ENCODE peak calls at places on chromosomes 1 and 21, in four cellular contexts. One of them, this sample, is unnamed.

GRCh38 chr1:107326823-107327445 is 186.1 kb downstream of the NTNG1 start:
- DNase-seq in HepG2: no peak
- DNase-seq in K562: no peak
- DNase-seq in SK-N-SH: no peak
- DNase-seq in this sample: no peak

GRCh38 chr1:229689915-229690314 is 63.9 kb downstream of the URB2 start:
- DNase-seq in HepG2: no peak
- DNase-seq in K562: no peak
- DNase-seq in SK-N-SH: no peak
- DNase-seq in this sample: peak

GRCh38 chr1:218328769-218329168 is 16.4 kb upstream of the TGFB2 start:
- DNase-seq in HepG2: no peak
- DNase-seq in K562: no peak
- DNase-seq in SK-N-SH: no peak
- DNase-seq in this sample: no peak

GRCh38 chr1:2587071-2587859 is 688 bp downstream of the PRXL2B start:
- DNase-seq in HepG2: no peak
- DNase-seq in K562: no peak
- DNase-seq in SK-N-SH: peak
- DNase-seq in this sample: no peak

GRCh38 chr21:45013271-45013841 is 61.0 kb upstream of the ADARB1 start:
- DNase-seq in HepG2: peak
- DNase-seq in K562: peak
- DNase-seq in SK-N-SH: no peak
- DNase-seq in this sample: no peak

GRCh38 chr1:151175910-151176309 is at the start of gene TMOD4:
- DNase-seq in HepG2: no peak
- DNase-seq in K562: peak
- DNase-seq in SK-N-SH: peak
- DNase-seq in this sample: peak

GRCh38 chr1:60832372-60832771 is 250.0 kb upstream of the NFIA start:
- DNase-seq in HepG2: no peak
- DNase-seq in K562: no peak
- DNase-seq in SK-N-SH: no peak
- DNase-seq in this sample: no peak

GRCh38 chr1:226607268-226607660 is 58.7 kb downstream of the STUM start:
- DNase-seq in HepG2: no peak
- DNase-seq in K562: no peak
- DNase-seq in SK-N-SH: no peak
- DNase-seq in this sample: no peak

GRCh38 chr1:226719596-226720386 is 19.3 kb downstream of the ITPKB start:
- DNase-seq in HepG2: no peak
- DNase-seq in K562: no peak
- DNase-seq in SK-N-SH: no peak
- DNase-seq in this sample: no peak

GRCh38 chr1:94686882-94687281 is 133.3 kb upstream of the SLC44A3 start:
- DNase-seq in HepG2: no peak
- DNase-seq in K562: no peak
- DNase-seq in SK-N-SH: no peak
- DNase-seq in this sample: no peak

GRCh38 chr21:27333091-27333490 is 366.2 kb upstream of the ADAMTS5 start:
- DNase-seq in HepG2: no peak
- DNase-seq in K562: no peak
- DNase-seq in SK-N-SH: no peak
- DNase-seq in this sample: no peak

GRCh38 chr1:30964706-30965105 is 56.1 kb upstream of the SDC3 start:
- DNase-seq in HepG2: no peak
- DNase-seq in K562: no peak
- DNase-seq in SK-N-SH: no peak
- DNase-seq in this sample: no peak

GRCh38 chr1:234558186-234558836 is 51.7 kb downstream of the IRF2BP2 start:
- DNase-seq in HepG2: no peak
- DNase-seq in K562: peak
- DNase-seq in SK-N-SH: peak
- DNase-seq in this sample: no peak

GRCh38 chr1:201590474-201590873 is 51.5 kb downstream of the NAV1 start:
- DNase-seq in HepG2: no peak
- DNase-seq in K562: no peak
- DNase-seq in SK-N-SH: no peak
- DNase-seq in this sample: no peak

GRCh38 chr1:232937741-232938375 is 12.6 kb upstream of the NTPCR start:
- DNase-seq in HepG2: no peak
- DNase-seq in K562: no peak
- DNase-seq in SK-N-SH: no peak
- DNase-seq in this sample: no peak

GRCh38 chr21:46188226-46189212 is 4.3 kb upstream of the SPATC1L start:
- DNase-seq in HepG2: peak
- DNase-seq in K562: peak
- DNase-seq in SK-N-SH: peak
- DNase-seq in this sample: no peak

GRCh38 chr1:41312991-41313645 is 48.1 kb upstream of the FOXO6 start:
- DNase-seq in HepG2: no peak
- DNase-seq in K562: no peak
- DNase-seq in SK-N-SH: no peak
- DNase-seq in this sample: no peak

GRCh38 chr1:171267391-171267790 is 19.1 kb downstream of the FMO1 start:
- DNase-seq in HepG2: no peak
- DNase-seq in K562: no peak
- DNase-seq in SK-N-SH: no peak
- DNase-seq in this sample: no peak

GRCh38 chr1:40132383-40133121 is 28.6 kb upstream of the RLF start:
- DNase-seq in HepG2: no peak
- DNase-seq in K562: no peak
- DNase-seq in SK-N-SH: peak
- DNase-seq in this sample: no peak

GRCh38 chr1:22587247-22587646 is 24.0 kb downstream of the EPHA8 start:
- DNase-seq in HepG2: no peak
- DNase-seq in K562: no peak
- DNase-seq in SK-N-SH: no peak
- DNase-seq in this sample: no peak

GRCh38 chr1:107430540-107431228 is 289.8 kb downstream of the NTNG1 start:
- DNase-seq in HepG2: peak
- DNase-seq in K562: peak
- DNase-seq in SK-N-SH: peak
- DNase-seq in this sample: peak

GRCh38 chr1:6041432-6042062 is 4.1 kb upstream of the KCNAB2 start:
- DNase-seq in HepG2: no peak
- DNase-seq in K562: peak
- DNase-seq in SK-N-SH: peak
- DNase-seq in this sample: peak

GRCh38 chr1:192609110-192610079 is 26.6 kb upstream of the RGS13 start:
- DNase-seq in HepG2: no peak
- DNase-seq in K562: peak
- DNase-seq in SK-N-SH: no peak
- DNase-seq in this sample: no peak

GRCh38 chr1:109718495-109718894 is 6.4 kb downstream of the GSTM5 start:
- DNase-seq in HepG2: peak
- DNase-seq in K562: peak
- DNase-seq in SK-N-SH: peak
- DNase-seq in this sample: no peak

DNA sequence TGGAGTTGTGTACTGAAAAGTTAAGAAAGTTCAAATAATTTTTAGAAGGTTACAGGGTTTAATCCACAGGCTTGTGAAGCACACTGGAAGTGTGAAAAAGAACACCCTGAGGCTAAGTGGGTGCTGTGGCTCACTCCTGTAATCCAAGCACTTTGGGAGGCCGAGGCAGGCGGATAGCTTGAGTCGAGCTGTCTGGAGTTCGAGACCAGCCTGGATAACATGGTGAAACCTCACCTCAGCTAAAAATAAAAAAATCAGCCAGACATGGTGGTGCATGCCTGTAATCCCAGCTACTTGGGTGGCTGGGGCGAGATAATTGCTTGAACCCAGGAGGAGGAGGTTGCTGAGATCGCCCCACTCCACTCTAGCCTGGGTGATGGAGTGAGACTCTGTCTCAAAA is 9.8 kb downstream of the TXNIP start:
- DNase-seq in HepG2: no peak
- DNase-seq in K562: no peak
- DNase-seq in SK-N-SH: no peak
- DNase-seq in this sample: no peak
- TF ChIP-seq FOXM1 in HepG2: no peak
- TF ChIP-seq FOXM1 in K562: no peak
- TF ChIP-seq FOXM1 in SK-N-SH: no peak
- TF ChIP-seq FOXM1 in this sample: no peak

DNA sequence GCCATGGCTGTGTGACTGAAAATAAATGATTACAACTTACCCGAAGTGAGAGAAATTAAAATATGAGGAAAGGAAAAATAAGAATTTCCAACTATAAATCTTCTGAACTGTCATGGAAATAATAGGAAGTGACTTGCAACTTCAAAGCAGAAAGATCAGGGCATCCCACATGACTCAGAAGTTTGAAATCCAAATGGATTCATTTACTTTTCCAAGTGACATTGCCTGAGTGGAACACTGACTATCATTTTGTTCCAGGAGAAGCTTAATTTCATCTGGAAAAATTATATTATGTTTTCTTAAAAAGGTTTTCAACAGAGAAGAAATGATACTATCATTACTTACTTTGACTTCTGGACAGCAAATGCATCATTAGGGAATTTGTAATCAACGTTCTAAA is 110.8 kb downstream of the GREM2 start:
- DNase-seq in HepG2: no peak
- DNase-seq in K562: no peak
- DNase-seq in SK-N-SH: no peak
- DNase-seq in this sample: no peak
- TF ChIP-seq FOXM1 in HepG2: no peak
- TF ChIP-seq FOXM1 in K562: no peak
- TF ChIP-seq FOXM1 in SK-N-SH: no peak
- TF ChIP-seq FOXM1 in this sample: no peak

GRCh38 chr1:168635129-168635528 is 58.7 kb downstream of the XCL1 start:
- DNase-seq in HepG2: no peak
- DNase-seq in K562: no peak
- DNase-seq in SK-N-SH: no peak
- DNase-seq in this sample: no peak
- TF ChIP-seq FOXM1 in HepG2: no peak
- TF ChIP-seq FOXM1 in K562: no peak
- TF ChIP-seq FOXM1 in SK-N-SH: no peak
- TF ChIP-seq FOXM1 in this sample: no peak

DNA sequence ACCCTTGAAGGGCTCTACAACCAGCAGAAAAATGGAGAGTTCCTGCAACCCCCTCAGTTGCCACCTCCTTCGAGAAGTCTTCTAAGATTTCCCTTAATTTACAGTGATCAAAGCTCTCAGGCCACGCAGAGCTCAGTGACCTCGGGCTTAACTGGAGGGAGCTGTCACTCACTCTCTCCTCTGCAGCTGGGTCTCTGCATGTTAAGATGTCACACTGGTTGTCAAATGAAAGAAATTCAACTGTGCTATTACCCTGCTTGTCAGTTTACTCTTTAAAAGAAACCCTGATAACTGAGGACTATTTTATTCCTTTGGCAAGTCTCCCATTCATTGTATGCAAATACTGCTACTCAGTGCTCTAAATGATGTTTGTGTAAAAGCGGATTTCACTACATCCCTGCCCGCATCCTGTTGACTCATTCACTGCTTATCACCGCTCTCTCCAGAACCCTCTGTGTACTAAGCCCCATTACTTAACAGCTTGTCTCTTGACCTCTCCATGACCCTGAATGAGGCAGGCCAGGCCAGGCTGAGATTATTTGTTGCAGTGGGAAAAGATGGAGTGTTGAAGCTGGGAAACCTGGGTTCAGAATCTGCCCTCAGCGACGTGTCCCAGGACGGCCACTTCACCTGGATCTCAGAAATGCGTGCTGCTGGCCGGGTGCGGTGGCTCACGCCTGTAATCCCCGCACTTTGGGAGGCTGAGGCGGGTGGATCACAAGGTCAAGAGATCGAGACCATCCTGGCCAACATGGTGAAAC is 13.7 kb downstream of the DHRS3 start:
- DNase-seq in HepG2: peak
- DNase-seq in K562: peak
- DNase-seq in SK-N-SH: peak
- DNase-seq in this sample: no peak
- TF ChIP-seq FOXM1 in HepG2: no peak
- TF ChIP-seq FOXM1 in K562: peak
- TF ChIP-seq FOXM1 in SK-N-SH: no peak
- TF ChIP-seq FOXM1 in this sample: no peak

GRCh38 chr1:54743416-54743815 is 20.9 kb downstream of the PARS2 start:
- DNase-seq in HepG2: no peak
- DNase-seq in K562: no peak
- DNase-seq in SK-N-SH: no peak
- DNase-seq in this sample: no peak

GRCh38 chr1:54743827-54744226 is 20.5 kb downstream of the PARS2 start:
- DNase-seq in HepG2: no peak
- DNase-seq in K562: no peak
- DNase-seq in SK-N-SH: no peak
- DNase-seq in this sample: no peak

GRCh38 chr1:54744696-54745095 is 19.6 kb downstream of the PARS2 start:
- DNase-seq in HepG2: no peak
- DNase-seq in K562: no peak
- DNase-seq in SK-N-SH: no peak
- DNase-seq in this sample: no peak

GRCh38 chr1:54742262-54742661 is 22.1 kb downstream of the PARS2 start:
- DNase-seq in HepG2: no peak
- DNase-seq in K562: no peak
- DNase-seq in SK-N-SH: no peak
- DNase-seq in this sample: no peak

DNA sequence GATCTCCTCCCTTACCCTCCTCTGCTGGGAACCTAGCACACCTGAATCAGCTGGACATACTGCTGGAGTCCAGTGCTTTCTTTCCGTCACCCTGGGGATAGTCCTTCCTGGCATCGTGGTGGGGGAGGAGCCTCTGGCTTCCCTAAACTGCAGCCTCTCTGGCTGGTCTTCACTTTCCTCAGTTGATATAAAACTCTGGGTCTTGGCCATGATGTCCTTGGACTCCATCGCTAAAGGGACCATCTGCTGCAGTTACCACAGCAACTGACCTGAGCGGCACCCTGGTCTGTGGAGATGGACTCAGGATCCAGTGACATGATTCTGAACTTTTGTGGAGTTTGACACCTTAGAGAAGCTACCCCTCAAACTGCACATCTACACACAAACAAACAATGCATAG is 22.8 kb downstream of the PARS2 start:
- DNase-seq in HepG2: no peak
- DNase-seq in K562: no peak
- DNase-seq in SK-N-SH: no peak
- DNase-seq in this sample: no peak
- TF ChIP-seq FOXM1 in HepG2: no peak
- TF ChIP-seq FOXM1 in K562: no peak
- TF ChIP-seq FOXM1 in SK-N-SH: no peak
- TF ChIP-seq FOXM1 in this sample: no peak